ENCODE peak calls at places on chromosomes 11 and 22, in six cellular contexts. L is Kasumi-1, U is NCI-H1092 treated with DMSO at 0.1 percent for 48 hours, B is lung, Q is frontal cortex, N is KG1. I is an unnamed sample.

GRCh38 chr22:46355369-46355995 is 20.0 kb downstream of the TRMU start:
- DNase-seq in L (peak), U (no peak), B (peak), Q (peak), N (no peak), I (peak)

GRCh38 chr22:19932367-19933206 is 9.0 kb upstream of the COMT start:
- DNase-seq in L (no peak), U (peak), B (no peak), Q (no peak), N (no peak), I (no peak)

GRCh38 chr11:116471608-116472007 is 301.2 kb downstream of the BUD13 start:
- DNase-seq in L (no peak), U (no peak), B (no peak), Q (no peak), N (no peak), I (no peak)

GRCh38 chr11:34149786-34150185 is 44.4 kb downstream of the NAT10 start:
- DNase-seq in L (no peak), U (no peak), B (no peak), Q (no peak), N (no peak), I (no peak)

GRCh38 chr11:8773125-8773524 is 90.5 kb downstream of the RPL27A start:
- DNase-seq in L (no peak), U (no peak), B (no peak), Q (no peak), N (no peak), I (no peak)

GRCh38 chr22:24473278-24473677 is 21.9 kb upstream of the UPB1 start:
- DNase-seq in L (peak), U (no peak), B (no peak), Q (no peak), N (no peak), I (no peak)

GRCh38 chr11:10485646-10486045 is 30.6 kb downstream of the AMPD3 start:
- DNase-seq in L (no peak), U (no peak), B (no peak), Q (no peak), N (no peak), I (no peak)

GRCh38 chr11:122773781-122774266 is 64.5 kb upstream of the CRTAM start:
- DNase-seq in L (no peak), U (no peak), B (no peak), Q (no peak), N (no peak), I (no peak)

GRCh38 chr11:107689317-107690202 is 22.3 kb downstream of the SLN start:
- DNase-seq in L (peak), U (peak), B (peak), Q (peak), N (peak), I (peak)

GRCh38 chr22:43994416-43994815 is 29.7 kb upstream of the PARVB start:
- DNase-seq in L (no peak), U (no peak), B (no peak), Q (no peak), N (no peak), I (no peak)

GRCh38 chr11:68118753-68119448 is 2.3 kb downstream of the CHKA start:
- DNase-seq in L (peak), U (no peak), B (no peak), Q (no peak), N (peak), I (peak)

GRCh38 chr22:35938226-35938625 is 90.4 kb downstream of the RBFOX2 start:
- DNase-seq in L (no peak), U (no peak), B (no peak), Q (no peak), N (no peak), I (no peak)

GRCh38 chr22:43337946-43338345 is 5.2 kb downstream of the SCUBE1 start:
- DNase-seq in L (no peak), U (no peak), B (no peak), Q (no peak), N (no peak), I (no peak)

GRCh38 chr11:6640036-6640984 is 15.3 kb downstream of the DCHS1 start:
- DNase-seq in L (no peak), U (no peak), B (no peak), Q (no peak), N (no peak), I (no peak)

GRCh38 chr11:6096417-6096816 is 11.1 kb upstream of the OR56B4 start:
- DNase-seq in L (no peak), U (no peak), B (no peak), Q (no peak), N (no peak), I (no peak)

GRCh38 chr11:60957188-60957587 is 5.2 kb upstream of the SLC15A3 start:
- DNase-seq in L (no peak), U (no peak), B (no peak), Q (no peak), N (no peak), I (no peak)

GRCh38 chr22:48315415-48316244 is 1512.0 kb downstream of the BRD1 start:
- DNase-seq in L (no peak), U (no peak), B (no peak), Q (no peak), N (no peak), I (no peak)

GRCh38 chr11:15406952-15407351 is 292.2 kb downstream of the INSC start:
- DNase-seq in L (no peak), U (no peak), B (no peak), Q (no peak), N (no peak), I (no peak)

GRCh38 chr11:1942541-1943260 is 4.4 kb upstream of the MRPL23 start:
- DNase-seq in L (no peak), U (no peak), B (peak), Q (no peak), N (no peak), I (no peak)

GRCh38 chr11:48051217-48051848 is 71.0 kb downstream of the PTPRJ start:
- DNase-seq in L (no peak), U (no peak), B (no peak), Q (no peak), N (no peak), I (no peak)

I was measured in thyroid gland.